ENCODE peak calls at places on chromosomes 11 and 22, in six cellular contexts. T, C, K, G, Y and Q are unnamed samples.

GRCh38 chr22:44153705-44154104 is 27.0 kb upstream of the PARVG start:
- DNase-seq in T (no peak), C (no peak), K (no peak), G (no peak), Y (no peak), Q (no peak)

GRCh38 chr11:32478277-32478731 is 43.0 kb upstream of the WT1 start:
- DNase-seq in T (no peak), C (no peak), K (no peak), G (peak; percentile 95), Y (peak; percentile 8), Q (no peak)

GRCh38 chr11:59668188-59668949 is 468 bp downstream of the PATL1 start:
- DNase-seq in T (peak; percentile 80), C (peak; percentile 47), K (peak; percentile 46), G (peak; percentile 47), Y (peak; percentile 43), Q (peak; percentile 46)

GRCh38 chr22:49367016-49367697 is 460.5 kb downstream of the BRD1 start:
- DNase-seq in T (no peak), C (peak; percentile 19), K (no peak), G (no peak), Y (no peak), Q (no peak)

GRCh38 chr11:77705195-77705876 is 67.7 kb upstream of the CLNS1A start:
- DNase-seq in T (no peak), C (no peak), K (peak; percentile 5), G (peak; percentile 50), Y (peak; percentile 22), Q (peak; percentile 15)

GRCh38 chr11:1645357-1645821 is 15.8 kb downstream of the KRTAP5-5 start:
- DNase-seq in T (no peak), C (no peak), K (no peak), G (no peak), Y (no peak), Q (no peak)

GRCh38 chr22:48734961-48735360 is 1092.7 kb downstream of the BRD1 start:
- DNase-seq in T (no peak), C (no peak), K (no peak), G (no peak), Y (no peak), Q (no peak)

GRCh38 chr22:47547881-47548630 is 785.6 kb downstream of the TBC1D22A start:
- DNase-seq in T (no peak), C (peak; percentile 33), K (no peak), G (no peak), Y (no peak), Q (no peak)

GRCh38 chr22:46068908-46069481 is 81.3 kb upstream of the PPARA start:
- DNase-seq in T (peak; percentile 52), C (peak; percentile 46), K (no peak), G (peak; percentile 48), Y (peak; percentile 71), Q (peak; percentile 97)

GRCh38 chr11:71266114-71266833 is 13.9 kb upstream of the SHANK2 start:
- DNase-seq in T (peak; percentile 68), C (no peak), K (no peak), G (no peak), Y (no peak), Q (no peak)
- TF ChIP-seq CTCF in T (no peak), C (no peak), K (no peak), G (no peak), Y (no peak), Q (no peak)

GRCh38 chr11:61488651-61489291 is 19.8 kb upstream of the LRRC10B start:
- DNase-seq in T (no peak), C (no peak), K (no peak), G (peak; percentile 59), Y (peak; percentile 57), Q (no peak)
- H3K4me3 ChIP-seq in T (peak overlapping the region; percentile 5), C (no peak overlapping the region), K (no peak overlapping the region), G (no peak overlapping the region), Y (no peak overlapping the region), Q (no peak overlapping the region)

DNA sequence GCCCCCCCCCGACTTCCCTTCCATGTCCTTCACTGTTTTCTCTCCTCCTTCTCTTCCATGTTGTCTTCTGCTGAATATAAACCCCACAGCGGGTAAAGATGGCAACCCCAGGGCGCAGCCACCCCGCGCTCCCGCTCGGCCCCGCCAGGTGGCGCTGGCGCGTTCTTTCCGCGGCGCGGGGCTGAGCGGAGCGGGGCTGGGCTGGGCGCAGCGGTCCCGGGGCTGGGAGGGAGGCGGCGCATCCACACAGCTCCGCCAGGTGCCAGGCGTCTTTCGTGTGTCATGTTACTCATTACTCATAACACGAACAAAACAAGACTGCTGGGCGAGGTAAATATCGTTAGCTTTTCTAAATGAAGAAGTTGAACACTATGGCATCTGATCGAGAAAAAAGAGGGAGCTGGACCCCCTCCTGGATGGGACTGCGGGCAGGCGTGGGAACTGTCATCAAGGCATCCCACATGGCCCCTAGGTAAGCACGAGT is 321.2 kb downstream of the NTM start:
- DNase-seq in T (no peak), C (no peak), K (peak; percentile 34), G (peak; percentile 52), Y (peak; percentile 22), Q (peak; percentile 13)
- TF ChIP-seq CTCF in T (peak; percentile 49), C (peak; percentile 39), K (peak; percentile 78), G (peak; percentile 72), Y (peak; percentile 61), Q (peak; percentile 53)

GRCh38 chr11:86802146-86802545 is 1.8 kb downstream of the PRSS23 start:
- DNase-seq in T (no peak), C (no peak), K (no peak), G (no peak), Y (peak; percentile 23), Q (no peak)
- H3K4me3 ChIP-seq in T (peak overlapping the region; percentile 61), C (no peak overlapping the region), K (peak overlapping the region; percentile 82), G (peak overlapping the region; percentile 79), Y (peak overlapping the region; percentile 92), Q (peak overlapping the region; percentile 76)